ENCODE peak calls at places on chromosomes 7 and 10, in seven cellular contexts. F, M, X, E, I, G and Y are unnamed samples.

GRCh38 chr10:79019961-79020491 is 48.7 kb upstream of the ZMIZ1 start:
- DNase-seq in F (no peak), M (no peak), X (peak), E (peak), I (peak), G (peak), Y (no peak)

GRCh38 chr7:151710121-151710640 is 166.7 kb downstream of the PRKAG2 start:
- DNase-seq in F (no peak), M (no peak), X (no peak), E (no peak), I (no peak), G (no peak), Y (no peak)

GRCh38 chr7:118109607-118110006 is 74.4 kb upstream of the LSM8 start:
- DNase-seq in F (no peak), M (no peak), X (no peak), E (no peak), I (no peak), G (no peak), Y (no peak)

GRCh38 chr10:11625019-11625735 is 13.7 kb upstream of the USP6NL start:
- DNase-seq in F (peak), M (peak), X (no peak), E (no peak), I (no peak), G (no peak), Y (no peak)

GRCh38 chr10:36073796-36074345 is 431.8 kb upstream of the FZD8 start:
- DNase-seq in F (no peak), M (no peak), X (no peak), E (no peak), I (no peak), G (no peak), Y (no peak)

GRCh38 chr10:48880016-48880705 is 59.5 kb downstream of the LRRC18 start:
- DNase-seq in F (no peak), M (no peak), X (no peak), E (peak), I (no peak), G (no peak), Y (no peak)

GRCh38 chr7:27126596-27127327 is 3.8 kb downstream of the HOXA4 start:
- DNase-seq in F (no peak), M (no peak), X (no peak), E (no peak), I (no peak), G (no peak), Y (no peak)

GRCh38 chr10:79555910-79556309 is 4.3 kb downstream of the SFTPA2 start:
- DNase-seq in F (no peak), M (no peak), X (no peak), E (no peak), I (no peak), G (no peak), Y (no peak)

GRCh38 chr10:102627446-102628293 is 16.6 kb upstream of the TRIM8 start:
- DNase-seq in F (no peak), M (no peak), X (peak), E (peak), I (peak), G (peak), Y (no peak)

GRCh38 chr7:84245831-84246230 is 51.2 kb upstream of the SEMA3A start:
- DNase-seq in F (no peak), M (no peak), X (no peak), E (peak), I (no peak), G (no peak), Y (no peak)

GRCh38 chr10:3850999-3851937 is 66.3 kb upstream of the KLF6 start:
- DNase-seq in F (peak), M (no peak), X (peak), E (no peak), I (peak), G (no peak), Y (no peak)

GRCh38 chr7:82699773-82700186 is 256.2 kb upstream of the CACNA2D1 start:
- DNase-seq in F (no peak), M (no peak), X (peak), E (no peak), I (peak), G (no peak), Y (no peak)

GRCh38 chr10:129771576-129772471 is 192.2 kb downstream of the EBF3 start:
- DNase-seq in F (no peak), M (no peak), X (no peak), E (peak), I (no peak), G (no peak), Y (peak)

GRCh38 chr10:115167716-115168115 is 74.6 kb downstream of the ATRNL1 start:
- DNase-seq in F (no peak), M (no peak), X (no peak), E (no peak), I (peak), G (no peak), Y (no peak)

GRCh38 chr7:20112646-20113045 is 104.5 kb downstream of the MACC1 start:
- DNase-seq in F (no peak), M (no peak), X (no peak), E (no peak), I (no peak), G (no peak), Y (no peak)

GRCh38 chr10:101047961-101048892 is 13.6 kb upstream of the KAZALD1 start:
- DNase-seq in F (no peak), M (no peak), X (no peak), E (peak), I (no peak), G (no peak), Y (peak)

GRCh38 chr7:116653646-116654045 is 18.4 kb upstream of the MET start:
- DNase-seq in F (no peak), M (no peak), X (no peak), E (no peak), I (no peak), G (no peak), Y (no peak)

GRCh38 chr10:31707578-31708411 is 220.8 kb downstream of the ARHGAP12 start:
- DNase-seq in F (peak), M (no peak), X (peak), E (peak), I (peak), G (peak), Y (no peak)

GRCh38 chr10:98971464-98971863 is 264.2 kb downstream of the HPSE2 start:
- DNase-seq in F (no peak), M (no peak), X (peak), E (no peak), I (peak), G (no peak), Y (no peak)

GRCh38 chr7:43112941-43113621 is 634 bp downstream of the HECW1 start:
- DNase-seq in F (no peak), M (no peak), X (peak), E (peak), I (peak), G (peak), Y (peak)

GRCh38 chr7:29346574-29346973 is 152.0 kb downstream of the CHN2 start:
- DNase-seq in F (no peak), M (no peak), X (no peak), E (peak), I (no peak), G (no peak), Y (no peak)

GRCh38 chr7:29343379-29343778 is 148.8 kb downstream of the CHN2 start:
- DNase-seq in F (no peak), M (no peak), X (no peak), E (peak), I (no peak), G (no peak), Y (no peak)

GRCh38 chr7:29342761-29343160 is 148.2 kb downstream of the CHN2 start:
- DNase-seq in F (no peak), M (no peak), X (no peak), E (peak), I (no peak), G (no peak), Y (no peak)

GRCh38 chr7:29345590-29345989 is 151.0 kb downstream of the CHN2 start:
- DNase-seq in F (peak), M (no peak), X (peak), E (peak), I (peak), G (no peak), Y (no peak)

DNA sequence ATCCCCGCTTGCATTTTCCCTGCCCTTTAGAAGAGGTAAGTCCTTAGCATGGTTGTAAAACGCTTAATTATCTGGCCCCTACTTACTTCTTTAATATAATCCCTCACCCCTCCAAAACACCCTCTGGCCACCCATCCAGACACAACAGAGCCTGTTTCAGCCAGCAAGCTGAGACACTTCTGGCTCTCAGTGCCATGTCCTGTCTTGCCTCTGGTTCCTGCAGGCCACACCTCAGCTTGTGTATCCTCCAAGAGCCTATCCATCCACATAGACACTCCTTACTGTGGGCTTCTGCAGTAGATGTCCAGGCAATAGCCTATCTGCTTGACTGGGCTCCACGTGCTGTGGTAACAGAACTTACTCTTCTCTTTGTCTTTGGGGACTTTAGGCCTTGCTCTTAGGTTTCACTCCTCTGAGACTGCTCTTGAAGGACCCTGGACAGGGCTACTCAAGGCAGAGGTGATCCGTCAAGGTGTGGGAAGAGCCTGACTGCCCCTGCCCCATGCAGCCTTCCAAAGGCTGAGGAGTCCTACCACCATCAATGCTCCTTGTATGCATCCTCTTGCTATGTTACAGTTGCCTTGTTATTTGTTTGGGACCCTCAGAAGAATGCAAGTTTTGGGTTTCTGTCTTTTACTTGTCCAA is 149.9 kb downstream of the CHN2 start:
- DNase-seq in F (no peak), M (no peak), X (no peak), E (peak), I (no peak), G (no peak), Y (no peak)
- TF ChIP-seq CTCF in F (no peak), M (no peak), X (no peak), E (no peak), I (no peak), G (no peak), Y (no peak)

GRCh38 chr10:119620241-119620753 is 23.5 kb upstream of the TIAL1 start:
- DNase-seq in F (no peak), M (no peak), X (peak), E (no peak), I (peak), G (no peak), Y (no peak)

GRCh38 chr10:119620771-119621384 is 24.1 kb upstream of the TIAL1 start:
- DNase-seq in F (no peak), M (no peak), X (no peak), E (no peak), I (no peak), G (no peak), Y (no peak)

GRCh38 chr10:119614686-119615085 is 17.9 kb upstream of the TIAL1 start:
- DNase-seq in F (no peak), M (no peak), X (no peak), E (no peak), I (no peak), G (no peak), Y (no peak)

GRCh38 chr10:119619215-119619614 is 22.5 kb upstream of the TIAL1 start:
- DNase-seq in F (no peak), M (no peak), X (no peak), E (no peak), I (no peak), G (no peak), Y (no peak)

DNA sequence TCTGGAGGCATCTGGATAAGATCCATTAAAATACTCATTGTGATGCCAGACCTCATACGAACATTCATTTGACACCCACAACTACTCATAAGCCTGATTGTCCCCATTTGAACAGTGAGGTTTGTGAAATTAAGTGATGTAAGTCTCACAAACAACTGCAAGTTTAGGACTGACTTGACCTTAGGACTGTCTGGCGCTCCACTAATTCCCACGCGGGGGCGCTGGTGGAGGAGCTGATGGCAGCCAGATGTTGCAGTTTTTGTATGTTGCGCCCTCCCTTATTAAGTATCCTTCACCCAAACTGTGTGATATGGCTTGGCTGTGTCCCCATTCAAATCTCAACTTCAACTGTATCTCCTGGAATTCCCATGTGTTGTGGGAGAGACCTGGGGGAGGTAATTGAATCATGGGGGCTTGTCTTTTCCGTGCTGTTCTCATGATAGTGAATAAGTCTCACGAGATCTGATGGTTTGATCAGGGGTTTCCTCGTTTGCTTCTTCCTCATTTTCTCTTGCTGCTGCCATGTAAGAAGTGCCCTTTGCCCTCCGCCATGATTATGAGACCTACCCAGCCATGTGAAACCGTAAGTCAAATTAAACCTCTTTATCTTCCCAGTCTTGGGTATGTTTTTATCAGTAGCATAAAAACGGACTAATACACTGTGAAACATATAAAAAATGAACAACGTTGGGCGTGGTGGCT is 20.3 kb upstream of the TIAL1 start:
- DNase-seq in F (no peak), M (no peak), X (peak), E (peak), I (peak), G (no peak), Y (no peak)
- TF ChIP-seq CTCF in F (no peak), M (no peak), X (peak), E (peak), I (peak), G (no peak), Y (no peak)

DNA sequence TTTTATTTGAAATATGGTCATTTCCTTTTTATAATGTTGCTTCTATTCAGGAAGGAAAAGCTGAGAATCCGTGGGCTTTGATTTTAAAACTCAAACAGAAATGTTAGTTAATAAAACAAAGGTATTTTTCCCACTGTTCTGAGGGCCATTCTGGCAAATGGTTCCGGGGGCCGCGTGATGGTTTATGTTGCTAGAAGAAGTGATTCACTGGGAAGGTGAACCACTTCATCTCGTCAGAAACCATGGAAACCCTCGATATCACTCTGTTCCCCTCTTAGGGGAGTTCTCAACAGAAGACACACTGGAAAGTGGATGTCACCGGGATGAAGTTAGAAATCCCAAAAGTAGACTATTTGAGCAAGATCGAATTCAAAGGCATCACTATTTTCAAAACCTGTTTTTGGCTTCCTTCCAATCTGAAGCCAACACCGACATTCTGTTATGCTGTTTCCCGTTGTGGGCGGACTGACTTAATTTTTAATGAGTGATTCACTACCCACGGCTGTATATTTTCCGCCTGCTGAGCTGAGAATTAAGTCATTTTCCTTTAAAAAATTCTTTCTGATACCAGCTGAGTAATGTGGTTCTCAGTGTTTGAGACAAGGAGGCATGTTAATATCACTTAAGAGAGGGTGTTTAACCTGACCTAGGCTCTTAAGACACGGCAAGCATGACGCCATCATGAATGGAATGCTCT is 84.1 kb downstream of the PTPRE start:
- DNase-seq in F (no peak), M (no peak), X (peak), E (no peak), I (peak), G (no peak), Y (no peak)
- TF ChIP-seq CTCF in F (no peak), M (no peak), X (no peak), E (no peak), I (no peak), G (no peak), Y (no peak)

DNA sequence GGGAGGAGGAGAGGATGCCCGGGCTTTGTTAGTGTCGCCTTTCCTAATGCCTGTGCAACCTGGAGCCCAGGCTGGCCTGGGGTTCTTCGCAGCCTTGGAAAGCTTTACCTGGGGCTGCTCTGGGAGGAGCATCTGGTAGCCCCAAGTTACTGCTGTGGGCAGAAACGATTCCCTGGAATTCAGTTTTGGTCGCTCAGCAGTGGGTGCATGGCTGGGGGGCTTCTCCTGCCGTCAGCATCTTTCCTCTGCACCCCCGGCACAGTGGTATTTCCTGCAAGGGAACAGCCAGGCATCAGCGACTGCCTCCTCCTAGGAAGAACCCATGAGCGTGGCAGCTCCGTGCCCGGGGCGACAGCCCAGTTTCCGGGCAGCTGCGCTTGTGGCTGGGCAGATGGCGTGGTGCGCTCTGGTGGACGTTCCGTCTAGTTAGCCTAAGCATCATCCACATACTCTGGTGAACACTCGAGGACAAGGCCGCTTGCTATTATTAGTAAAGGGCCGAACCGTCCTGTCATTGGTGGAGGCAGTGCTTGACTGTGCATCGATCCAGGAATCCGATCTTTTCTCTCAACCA is 107.0 kb upstream of the BTBD16 start:
- DNase-seq in F (no peak), M (no peak), X (no peak), E (peak), I (peak), G (no peak), Y (peak)
- TF ChIP-seq CTCF in F (no peak), M (no peak), X (no peak), E (no peak), I (no peak), G (no peak), Y (no peak)

GRCh38 chr10:28592953-28593352 is 60.0 kb downstream of the WAC start:
- DNase-seq in F (no peak), M (no peak), X (peak), E (no peak), I (peak), G (no peak), Y (no peak)

GRCh38 chr10:28585076-28585475 is 52.2 kb downstream of the WAC start:
- DNase-seq in F (no peak), M (no peak), X (no peak), E (no peak), I (no peak), G (no peak), Y (no peak)

GRCh38 chr10:28587270-28587969 is 54.5 kb downstream of the WAC start:
- DNase-seq in F (no peak), M (no peak), X (peak), E (no peak), I (peak), G (no peak), Y (no peak)

GRCh38 chr10:28586176-28586575 is 53.3 kb downstream of the WAC start:
- DNase-seq in F (no peak), M (no peak), X (no peak), E (no peak), I (no peak), G (no peak), Y (no peak)

GRCh38 chr10:28587970-28588290 is 55.0 kb downstream of the WAC start:
- DNase-seq in F (no peak), M (no peak), X (peak), E (no peak), I (peak), G (no peak), Y (no peak)
- TF ChIP-seq CTCF in F (no peak), M (no peak), X (peak), E (no peak), I (peak), G (no peak), Y (no peak)

GRCh38 chr10:77409697-77410471 is 227.7 kb downstream of the KCNMA1 start:
- DNase-seq in F (no peak), M (no peak), X (no peak), E (no peak), I (no peak), G (no peak), Y (no peak)
- TF ChIP-seq CTCF in F (no peak), M (no peak), X (no peak), E (no peak), I (no peak), G (no peak), Y (no peak)

GRCh38 chr7:136183981-136184380 is 206.8 kb upstream of the MTPN start:
- DNase-seq in F (no peak), M (no peak), X (no peak), E (no peak), I (peak), G (no peak), Y (no peak)
- TF ChIP-seq CTCF in F (no peak), M (no peak), X (no peak), E (peak), I (peak), G (no peak), Y (peak)

GRCh38 chr7:30182186-30182585 is 47.4 kb downstream of the MTURN start:
- DNase-seq in F (no peak), M (no peak), X (no peak), E (no peak), I (no peak), G (no peak), Y (no peak)
- TF ChIP-seq CTCF in F (no peak), M (no peak), X (no peak), E (no peak), I (no peak), G (no peak), Y (no peak)

GRCh38 chr7:127409629-127410028 is 17.1 kb upstream of the ZNF800 start:
- DNase-seq in F (no peak), M (no peak), X (no peak), E (no peak), I (no peak), G (no peak), Y (no peak)
- TF ChIP-seq CTCF in F (no peak), M (no peak), X (no peak), E (peak), I (peak), G (no peak), Y (no peak)

GRCh38 chr10:117442944-117443676 is 67.9 kb upstream of the PDZD8 start:
- DNase-seq in F (peak), M (peak), X (peak), E (peak), I (peak), G (peak), Y (peak)
- TF ChIP-seq CTCF in F (peak), M (no peak), X (peak), E (peak), I (peak), G (peak), Y (peak)